ENCODE peak calls at places on chromosome X, in four cellular contexts. O is fibroblast of lung, K is heart left ventricle, N is mucosa of descending colon. Z is an unnamed sample.

GRCh38 chrX:118226060-118226428 is 109.4 kb upstream of the KLHL13 start:
- DNase-seq in O (no peak), K (no peak), N (no peak), Z (no peak)

GRCh38 chrX:75957107-75957610 is 172.1 kb upstream of the MAGEE2 start:
- DNase-seq in O (no peak), K (no peak), N (no peak), Z (no peak)

GRCh38 chrX:21354725-21355124 is 19.5 kb upstream of the CNKSR2 start:
- DNase-seq in O (no peak), K (no peak), N (no peak), Z (no peak)

GRCh38 chrX:125151146-125151545 is 168.5 kb upstream of the TEX13C start:
- DNase-seq in O (no peak), K (no peak), N (no peak), Z (no peak)

GRCh38 chrX:37986893-37987292 is 19.5 kb upstream of the SYTL5 start:
- DNase-seq in O (peak; percentile 4), K (no peak), N (no peak), Z (no peak)

GRCh38 chrX:48957827-48958634 is 624 bp upstream of the OTUD5 start:
- DNase-seq in O (peak; percentile 98), K (peak; percentile 97), N (peak; percentile 98), Z (peak; percentile 96)

GRCh38 chrX:148441387-148441786 is 59.0 kb upstream of the AFF2 start:
- DNase-seq in O (no peak), K (no peak), N (no peak), Z (no peak)

GRCh38 chrX:139049455-139049854 is 337.9 kb upstream of the FGF13 start:
- DNase-seq in O (no peak), K (no peak), N (no peak), Z (no peak)

GRCh38 chrX:40644175-40644574 is 3.2 kb downstream of the CXorf38 start:
- DNase-seq in O (peak; percentile 75), K (no peak), N (no peak), Z (no peak)

GRCh38 chrX:11532291-11533075 is 133.2 kb downstream of the ARHGAP6 start:
- DNase-seq in O (peak; percentile 37), K (no peak), N (no peak), Z (no peak)

GRCh38 chrX:156001001-156001666 is 3.6 kb downstream of the IL9R start:
- DNase-seq in O (no peak), K (no peak), N (no peak), Z (peak; percentile 67)

GRCh38 chrX:155997436-155997835 is at the start of gene IL9R:
- DNase-seq in O (no peak), K (no peak), N (no peak), Z (no peak)

GRCh38 chrX:156000361-156000926 is 2.9 kb downstream of the IL9R start:
- DNase-seq in O (no peak), K (no peak), N (no peak), Z (no peak)

GRCh38 chrX:155998116-155998515 is 620 bp downstream of the IL9R start:
- DNase-seq in O (no peak), K (no peak), N (no peak), Z (no peak)

DNA sequence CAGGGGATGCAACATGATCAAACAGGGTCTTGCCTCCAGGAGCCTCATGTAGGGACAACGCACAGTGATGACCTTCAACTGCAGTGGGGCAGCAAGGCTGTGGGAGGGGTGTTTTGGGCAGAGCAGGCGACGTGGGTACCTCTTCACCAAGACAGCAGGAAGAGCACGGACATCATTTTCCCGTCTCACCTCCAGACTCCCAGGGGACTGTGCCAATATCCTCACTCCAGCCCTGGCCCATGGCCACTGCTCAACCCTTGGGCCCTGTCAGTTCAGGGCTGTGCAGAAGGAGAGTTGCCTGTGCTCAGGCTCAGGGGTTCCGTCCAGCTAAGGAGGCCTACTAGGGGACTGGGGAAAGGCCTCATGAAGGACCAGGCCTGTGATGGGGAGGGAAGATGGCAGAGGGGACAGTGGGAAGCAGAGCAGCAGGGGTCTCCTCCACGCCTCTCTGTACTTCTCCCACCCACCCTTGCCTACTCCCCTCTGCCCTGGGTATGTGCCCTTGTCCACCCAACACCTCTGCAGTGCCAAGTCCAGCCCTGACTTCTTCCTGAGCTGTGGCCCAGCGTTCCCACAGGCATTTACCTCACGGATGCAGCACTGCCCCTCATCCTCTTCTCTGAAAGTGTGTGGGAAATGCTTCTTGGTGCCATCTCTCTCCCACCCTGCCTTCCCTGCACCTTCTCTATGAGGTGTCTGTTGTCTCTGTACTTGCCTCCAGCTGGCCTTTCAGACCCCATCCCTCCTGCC is 1.4 kb downstream of the IL9R start:
- DNase-seq in O (no peak), K (no peak), N (no peak), Z (no peak)
- H3K4me1 ChIP-seq in O (no peaks in the 10 kb centered on the region), K (no peaks in the 10 kb centered on the region), N (no peaks in the 10 kb centered on the region), Z (no peaks in the 10 kb centered on the region)

GRCh38 chrX:129980540-129981206 is 1.8 kb upstream of the BCORL1 start:
- DNase-seq in O (no peak), K (peak; percentile 54), N (peak; percentile 71), Z (peak; percentile 85)
- H3K4me3 ChIP-seq in O (peak overlapping the region; percentile 62), K (no peak overlapping the region), N (peak overlapping the region; percentile 17), Z (no peak overlapping the region)

DNA sequence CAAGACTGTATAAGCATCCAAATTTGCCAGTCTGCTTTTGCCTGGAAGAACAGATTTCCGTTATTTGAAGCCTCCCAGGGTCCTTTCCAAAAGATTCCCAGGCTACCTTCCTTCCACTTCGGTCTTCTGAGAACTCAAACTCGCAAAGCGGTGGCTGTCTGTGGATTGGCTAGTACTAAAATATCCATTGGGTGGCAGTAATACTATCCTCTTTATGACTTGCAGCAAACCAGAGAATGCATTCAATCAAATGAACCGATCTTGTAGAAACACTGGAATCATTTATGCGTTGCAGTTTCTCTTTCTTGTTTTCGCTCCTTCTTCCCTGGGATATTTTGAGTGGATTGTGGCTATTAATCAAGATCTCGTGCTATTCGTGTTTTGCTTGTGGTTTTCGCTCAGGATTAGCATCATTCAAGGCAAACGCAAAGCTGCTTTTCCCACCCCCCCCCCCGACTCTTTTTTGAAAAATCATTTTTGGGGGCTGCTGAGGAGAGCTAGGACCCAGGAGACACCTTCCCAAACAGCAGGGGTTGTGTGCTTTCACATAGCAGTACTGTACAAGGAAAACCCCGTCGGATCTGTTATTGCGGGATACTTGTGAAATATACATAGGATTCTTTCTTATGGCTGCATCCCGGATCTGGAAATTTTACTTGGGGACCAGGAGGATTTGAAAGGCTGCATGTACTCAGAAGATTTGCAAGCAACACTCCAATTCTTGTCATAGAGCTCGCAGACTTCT is at the start of gene IL1RAPL1:
- DNase-seq in O (peak; percentile 83), K (no peak), N (no peak), Z (no peak)
- TF ChIP-seq CTCF in O (peak; percentile 34), K (peak; percentile 41), N (no peak), Z (no peak)

GRCh38 chrX:71177327-71177726 is 32.7 kb downstream of the NLGN3 start:
- DNase-seq in O (no peak), K (no peak), N (no peak), Z (no peak)
- H3K4me1 ChIP-seq in O (no peaks in the 10 kb centered on the region), K (no peaks in the 10 kb centered on the region), N (no peaks in the 10 kb centered on the region), Z (no peaks in the 10 kb centered on the region)

GRCh38 chrX:115563633-115564182 is 2.7 kb downstream of the PLS3 start:
- DNase-seq in O (no peak), K (no peak), N (no peak), Z (no peak)

GRCh38 chrX:115562492-115562872 is 1.5 kb downstream of the PLS3 start:
- DNase-seq in O (peak; percentile 58), K (peak; percentile 10), N (no peak), Z (no peak)

GRCh38 chrX:115561605-115562491 is 874 bp downstream of the PLS3 start:
- DNase-seq in O (peak; percentile 55), K (peak; percentile 46), N (peak; percentile 51), Z (no peak)

GRCh38 chrX:115565888-115566287 is 4.9 kb downstream of the PLS3 start:
- DNase-seq in O (no peak), K (no peak), N (no peak), Z (no peak)

DNA sequence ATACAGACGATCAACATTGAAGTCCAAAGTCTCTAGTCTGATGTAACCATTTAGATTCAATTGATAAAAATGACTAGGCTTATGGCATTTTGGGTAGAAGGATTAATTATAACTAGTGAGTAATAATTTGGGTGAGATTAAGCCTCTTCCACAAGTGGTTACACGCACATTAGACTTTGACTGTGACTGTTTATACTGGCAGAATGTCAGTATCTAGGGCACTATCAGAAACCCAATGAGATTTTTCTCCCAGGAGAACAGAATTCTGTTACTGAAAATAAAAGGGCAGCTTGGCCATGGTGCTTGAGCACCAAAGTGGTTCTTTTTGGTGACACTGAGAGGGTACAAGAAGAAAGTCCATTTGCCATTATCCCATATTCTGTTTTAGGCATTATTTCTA is 3.3 kb downstream of the PLS3 start:
- DNase-seq in O (no peak), K (no peak), N (no peak), Z (no peak)
- H3K4me3 ChIP-seq in O (peak overlapping the region; percentile 74), K (peak overlapping the region; percentile 84), N (no peak overlapping the region), Z (no peak overlapping the region)

GRCh38 chrX:136766785-136767103 is 14.0 kb downstream of the ARHGEF6 start:
- DNase-seq in O (no peak), K (peak; percentile 11), N (no peak), Z (no peak)

GRCh38 chrX:136765957-136766356 is 14.8 kb downstream of the ARHGEF6 start:
- DNase-seq in O (no peak), K (no peak), N (no peak), Z (no peak)

GRCh38 chrX:136768469-136769084 is 12.2 kb downstream of the ARHGEF6 start:
- DNase-seq in O (peak; percentile 92), K (peak; percentile 25), N (peak; percentile 58), Z (peak; percentile 77)

GRCh38 chrX:136764206-136764605 is 16.5 kb downstream of the ARHGEF6 start:
- DNase-seq in O (no peak), K (no peak), N (no peak), Z (no peak)

GRCh38 chrX:136767104-136767941 is 13.4 kb downstream of the ARHGEF6 start:
- DNase-seq in O (peak; percentile 60), K (peak; percentile 73), N (peak; percentile 77), Z (peak; percentile 93)
- TF ChIP-seq CTCF in O (peak; percentile 16), K (peak; percentile 44), N (no peak), Z (no peak)

DNA sequence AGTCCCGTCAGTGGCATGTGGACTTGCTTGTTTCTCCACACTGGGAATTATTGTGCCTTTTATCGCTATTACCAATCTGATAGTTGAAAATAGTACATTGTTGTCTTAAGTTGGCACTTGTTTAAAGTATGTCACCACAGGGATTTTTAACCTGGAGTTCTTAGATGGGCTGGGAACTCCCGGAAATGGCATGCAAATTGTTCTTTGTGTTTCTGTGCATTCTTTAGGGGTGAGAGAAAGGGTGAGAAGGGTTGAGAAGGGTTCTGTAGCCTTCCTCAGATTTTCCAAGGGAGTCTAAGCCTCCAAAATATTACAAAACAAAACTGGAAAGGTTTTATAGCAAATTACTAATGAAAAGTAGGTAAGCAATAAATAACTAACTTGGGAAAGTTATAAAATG is 176.9 kb downstream of the ZIC3 start:
- DNase-seq in O (no peak), K (no peak), N (no peak), Z (no peak)
- H3K4me1 ChIP-seq in O (no peaks in the 10 kb centered on the region), K (no peaks in the 10 kb centered on the region), N (no peaks in the 10 kb centered on the region), Z (no peaks in the 10 kb centered on the region)

Z was measured in spleen.